ENCODE peak calls at places on chromosomes 5 and 9, in ten cellular contexts. Z is choroid plexus epithelial cell, Y is IMR-90, I is fibroblast of lung, B is cardiac muscle cell, K is left ventricle myocardium inferior, O is epithelial cell of esophagus, E is A549, X is PC-9, G is tibial artery. S is an unnamed sample.

GRCh38 chr5:146447734-146448380 is 724 bp downstream of the TCERG1 start:
- DNase-seq in Z (peak), Y (peak), I (peak), B (peak), K (no peak), O (peak), E (no peak), X (peak), G (no peak), S (peak)

GRCh38 chr5:56763711-56764466 is 51.5 kb upstream of the MAP3K1 start:
- DNase-seq in Z (peak), Y (peak), I (peak), B (peak), K (no peak), O (peak), E (no peak), X (peak), G (no peak), S (peak)

GRCh38 chr5:18281947-18282557 is 647.8 kb downstream of the TAF11L14 start:
- DNase-seq in Z (peak), Y (peak), I (peak), B (peak), K (no peak), O (peak), E (peak), X (no peak), G (no peak), S (peak)

GRCh38 chr5:171422902-171423663 is 3.6 kb downstream of the FGF18 start:
- DNase-seq in Z (no peak), Y (no peak), I (no peak), B (no peak), K (no peak), O (no peak), E (no peak), X (no peak), G (no peak), S (no peak)

GRCh38 chr5:140753561-140753960 is 32.4 kb upstream of the PCDHA1 start:
- DNase-seq in Z (no peak), Y (no peak), I (no peak), B (no peak), K (no peak), O (no peak), E (no peak), X (no peak), G (no peak), S (no peak)

GRCh38 chr5:179222246-179223017 is 122.8 kb downstream of the ADAMTS2 start:
- DNase-seq in Z (no peak), Y (no peak), I (no peak), B (no peak), K (no peak), O (no peak), E (no peak), X (no peak), G (no peak), S (no peak)

GRCh38 chr5:83026930-83027687 is 50.1 kb downstream of the TMEM167A start:
- DNase-seq in Z (peak), Y (peak), I (peak), B (no peak), K (no peak), O (no peak), E (no peak), X (no peak), G (no peak), S (no peak)

GRCh38 chr5:6615416-6615815 is 17.4 kb downstream of the NSUN2 start:
- DNase-seq in Z (no peak), Y (no peak), I (no peak), B (no peak), K (no peak), O (no peak), E (no peak), X (no peak), G (no peak), S (no peak)

GRCh38 chr9:125932012-125932411 is 184.8 kb downstream of the PBX3 start:
- DNase-seq in Z (peak), Y (peak), I (peak), B (peak), K (no peak), O (peak), E (peak), X (no peak), G (peak), S (peak)

GRCh38 chr5:140182803-140183367 is 7.9 kb downstream of the CYSTM1 start:
- DNase-seq in Z (peak), Y (peak), I (peak), B (peak), K (peak), O (no peak), E (no peak), X (no peak), G (peak), S (peak)

GRCh38 chr9:100759166-100759565 is 181.3 kb downstream of the CAVIN4 start:
- DNase-seq in Z (no peak), Y (no peak), I (no peak), B (no peak), K (no peak), O (no peak), E (no peak), X (no peak), G (no peak), S (no peak)

GRCh38 chr5:14109771-14110170 is 33.4 kb upstream of the TRIO start:
- DNase-seq in Z (peak), Y (peak), I (peak), B (peak), K (no peak), O (no peak), E (no peak), X (no peak), G (no peak), S (peak)

GRCh38 chr5:14108170-14108996 is 34.8 kb upstream of the TRIO start:
- DNase-seq in Z (peak), Y (peak), I (peak), B (peak), K (peak), O (peak), E (peak), X (no peak), G (peak), S (peak)

GRCh38 chr5:14109041-14109747 is 33.9 kb upstream of the TRIO start:
- DNase-seq in Z (peak), Y (peak), I (peak), B (no peak), K (no peak), O (peak), E (no peak), X (no peak), G (peak), S (peak)

GRCh38 chr5:14105717-14106435 is 37.3 kb upstream of the TRIO start:
- DNase-seq in Z (peak), Y (peak), I (peak), B (peak), K (no peak), O (peak), E (peak), X (peak), G (no peak), S (peak)

DNA sequence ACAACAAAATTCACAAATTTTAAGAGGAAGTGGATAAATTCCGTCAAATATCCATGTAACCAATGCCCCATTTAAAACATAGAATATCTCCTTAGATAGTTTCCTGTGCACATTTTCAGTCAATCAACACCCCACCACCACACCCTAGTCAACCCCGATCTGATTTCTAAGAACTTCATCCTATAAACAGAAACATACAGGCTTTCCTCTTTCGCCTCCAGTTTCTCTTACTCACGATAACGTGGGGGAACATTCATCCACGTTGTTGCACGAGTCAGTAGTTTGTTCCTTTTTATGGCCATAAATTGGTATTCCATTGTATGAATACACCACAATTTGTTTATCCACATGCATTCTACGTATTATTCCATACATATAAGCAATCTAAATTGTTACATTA is 35.6 kb upstream of the TRIO start:
- DNase-seq in Z (peak), Y (peak), I (peak), B (no peak), K (no peak), O (no peak), E (no peak), X (no peak), G (no peak), S (no peak)
- H3K4me3 ChIP-seq in Z (no peak), Y (no peak), I (no peak), B (no peak), K (no peak), O (no peak), E (no peak), X (no peak), G (no peak), S (no peak)

DNA sequence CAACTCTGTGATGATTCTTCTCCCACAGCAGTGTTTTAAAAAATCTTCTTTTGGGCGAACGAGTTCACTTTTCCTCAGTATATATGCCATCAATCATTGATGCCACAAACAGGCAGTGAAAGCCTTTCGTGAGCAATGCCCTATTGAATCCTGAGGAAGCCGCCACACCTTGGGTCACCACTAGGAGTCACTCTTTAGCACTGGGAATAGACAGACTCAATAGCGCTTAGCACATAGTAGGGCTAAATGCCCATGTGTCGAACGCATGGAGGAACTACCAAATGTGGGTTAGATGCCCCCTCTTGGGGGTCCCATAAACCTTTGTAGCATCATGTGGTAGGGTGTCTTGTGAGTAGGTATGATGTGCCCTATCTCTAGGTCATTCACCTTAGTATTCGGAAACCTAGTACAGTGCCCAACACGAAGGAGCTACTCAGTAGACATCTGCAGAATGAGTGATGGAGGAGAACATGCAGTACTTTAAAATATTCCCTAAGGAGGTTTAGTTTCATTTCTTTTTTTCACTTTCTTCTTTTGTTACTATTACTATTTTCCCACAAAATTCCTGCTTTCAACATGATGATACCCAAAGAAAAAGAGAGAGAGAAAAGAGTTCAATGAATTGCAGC is 603.7 kb downstream of the BNC2 start:
- DNase-seq in Z (no peak), Y (no peak), I (no peak), B (no peak), K (no peak), O (no peak), E (no peak), X (no peak), G (no peak), S (peak)
- TF ChIP-seq CTCF in Z (peak), Y (peak), I (peak), B (peak), K (peak), O (peak), E (peak), X (peak), G (peak), S (peak)

GRCh38 chr5:154473581-154474266 is 4.3 kb downstream of the HAND1 start:
- DNase-seq in Z (no peak), Y (no peak), I (no peak), B (no peak), K (no peak), O (no peak), E (no peak), X (no peak), G (no peak), S (no peak)
- H3K4me3 ChIP-seq in Z (no peak), Y (no peak), I (no peak), B (no peak), K (peak), O (no peak), E (no peak), X (no peak), G (no peak), S (no peak)

DNA sequence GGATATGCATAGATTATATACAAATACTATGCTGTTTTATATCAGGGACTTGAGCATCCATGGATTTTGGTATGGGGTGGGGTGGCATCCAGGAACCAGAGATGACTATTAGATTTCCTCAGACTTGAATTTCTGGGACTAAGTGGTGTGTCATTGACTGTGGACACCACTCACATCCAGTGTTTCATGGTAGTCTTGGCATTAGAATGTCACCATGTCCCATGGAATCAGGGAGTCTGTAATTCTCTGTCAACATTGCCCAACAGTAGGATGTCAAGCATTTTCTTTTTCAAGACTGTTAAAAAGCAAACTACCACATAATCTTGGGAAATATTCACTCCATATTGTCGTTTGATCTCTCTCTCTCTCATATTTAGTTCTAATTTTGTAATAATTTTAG is 13.1 kb downstream of the ISOC1 start:
- DNase-seq in Z (no peak), Y (no peak), I (no peak), B (no peak), K (no peak), O (no peak), E (no peak), X (no peak), G (no peak), S (no peak)
- TF ChIP-seq CTCF in Z (no peak), Y (no peak), I (no peak), B (no peak), K (no peak), O (no peak), E (no peak), X (no peak), G (no peak), S (no peak)

GRCh38 chr5:75052461-75053285 is at the start of gene GCNT4:
- DNase-seq in Z (peak), Y (peak), I (peak), B (peak), K (peak), O (peak), E (peak), X (no peak), G (peak), S (peak)
- H3K4me3 ChIP-seq in Z (peak), Y (peak), I (peak), B (peak), K (peak), O (peak), E (peak), X (peak), G (peak), S (peak)

GRCh38 chr9:123964756-123965155 is 34.8 kb upstream of the DENND1A start:
- DNase-seq in Z (no peak), Y (no peak), I (no peak), B (no peak), K (no peak), O (no peak), E (no peak), X (no peak), G (no peak), S (no peak)

GRCh38 chr9:123972618-123973017 is 39.0 kb upstream of the LHX2 start:
- DNase-seq in Z (no peak), Y (no peak), I (no peak), B (no peak), K (no peak), O (no peak), E (no peak), X (peak), G (no peak), S (no peak)

GRCh38 chr9:123967323-123967722 is 37.4 kb upstream of the DENND1A start:
- DNase-seq in Z (no peak), Y (no peak), I (no peak), B (no peak), K (no peak), O (no peak), E (no peak), X (no peak), G (no peak), S (no peak)
- TF ChIP-seq CTCF in Z (no peak), Y (no peak), I (no peak), B (no peak), K (no peak), O (no peak), E (no peak), X (no peak), G (no peak), S (no peak)

DNA sequence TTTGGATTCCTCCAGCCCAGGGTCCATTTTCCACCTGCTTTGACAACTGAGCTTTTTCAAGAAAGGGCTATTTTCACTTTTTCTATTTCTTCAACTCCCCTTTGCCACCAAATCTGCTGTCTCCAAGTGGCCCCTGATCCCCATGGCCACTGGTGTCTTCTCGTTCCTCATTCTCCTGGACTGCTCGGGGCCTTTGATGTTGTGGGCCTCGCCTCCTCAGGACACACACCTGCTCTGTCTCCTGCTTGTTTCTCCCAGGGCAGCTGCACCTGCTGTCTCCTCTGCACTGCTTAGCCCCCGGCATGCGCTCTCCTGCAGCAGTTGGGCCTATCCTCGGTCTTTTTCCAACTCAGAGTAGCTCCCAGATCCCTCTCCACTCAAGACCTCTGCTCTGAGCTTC is 16.3 kb upstream of the NANS start:
- DNase-seq in Z (no peak), Y (no peak), I (no peak), B (no peak), K (no peak), O (no peak), E (no peak), X (no peak), G (no peak), S (no peak)
- H3K4me3 ChIP-seq in Z (no peak), Y (no peak), I (no peak), B (no peak), K (no peak), O (no peak), E (no peak), X (no peak), G (no peak), S (no peak)